ENCODE peak calls at places on chromosomes 3 and 15, in five cellular contexts. F is fibroblast of the aortic adventitia, N is epithelial cell of esophagus, H is astrocyte of the spinal cord, E is stomach. K is an unnamed sample.

GRCh38 chr3:174498638-174499037 is 360.5 kb upstream of the NAALADL2 start:
- DNase-seq in E (no peak), F (peak), N (peak), H (peak), K (peak)

GRCh38 chr3:76034652-76035051 is 249.3 kb upstream of the ZNF717 start:
- DNase-seq in E (no peak), F (no peak), N (no peak), H (no peak), K (no peak)

GRCh38 chr15:64232400-64232799 is 69.6 kb upstream of the PPIB start:
- DNase-seq in E (no peak), H (peak), F (peak), N (peak), K (peak)

GRCh38 chr15:75061272-75061671 is 37.9 kb downstream of the PPCDC start:
- DNase-seq in F (no peak), H (peak), E (no peak), N (no peak), K (no peak)

GRCh38 chr3:53978386-53978785 is 86.7 kb upstream of the SELENOK start:
- DNase-seq in E (no peak), H (no peak), N (no peak), F (no peak), K (no peak)

GRCh38 chr3:13023251-13024055 is 49.8 kb downstream of the IQSEC1 start:
- DNase-seq in E (no peak), H (no peak), F (peak), N (no peak), K (no peak)

GRCh38 chr3:11582123-11582968 is 61.4 kb downstream of the VGLL4 start:
- DNase-seq in E (peak), N (peak), F (peak), H (peak), K (peak)

GRCh38 chr3:72844436-72844999 is 3.7 kb downstream of the SHQ1 start:
- DNase-seq in H (no peak), F (peak), E (no peak), N (no peak), K (no peak)

GRCh38 chr3:106257172-106257571 is 388.4 kb upstream of the CBLB start:
- DNase-seq in E (no peak), H (no peak), F (no peak), N (no peak), K (no peak)

GRCh38 chr3:182183716-182184430 is 472.1 kb downstream of the SOX2 start:
- DNase-seq in H (peak), E (no peak), N (peak), F (no peak), K (peak)

GRCh38 chr3:146250449-146251382 is at the start of gene PLSCR4:
- DNase-seq in E (peak), H (peak), F (peak), N (peak), K (peak)

GRCh38 chr15:65645392-65645791 is 23.7 kb downstream of the SLC24A1 start:
- DNase-seq in E (no peak), N (no peak), H (no peak), F (no peak), K (no peak)

GRCh38 chr3:14869877-14870563 is 51.3 kb downstream of the FGD5 start:
- DNase-seq in E (no peak), N (no peak), F (peak), H (no peak), K (no peak)

GRCh38 chr3:3666664-3667063 is 132.6 kb upstream of the LRRN1 start:
- DNase-seq in N (no peak), H (no peak), F (no peak), E (no peak), K (peak)

GRCh38 chr3:173501941-173502489 is 104.5 kb downstream of the NLGN1 start:
- DNase-seq in N (peak), H (peak), F (peak), E (no peak), K (peak)

GRCh38 chr15:41417418-41417811 is 520 bp downstream of the RTF1 start:
- DNase-seq in F (peak), H (peak), E (no peak), N (peak), K (no peak)

GRCh38 chr3:158909870-158910269 is 108.0 kb downstream of the MFSD1 start:
- DNase-seq in N (peak), E (no peak), H (peak), F (no peak), K (no peak)

GRCh38 chr3:111541911-111542483 is at the start of gene CD96:
- DNase-seq in N (no peak), H (peak), F (no peak), E (peak), K (no peak)

GRCh38 chr3:111538111-111538510 is 3.9 kb upstream of the CD96 start:
- DNase-seq in F (no peak), H (no peak), E (no peak), N (no peak), K (no peak)

GRCh38 chr3:111539351-111540331 is 2.4 kb upstream of the CD96 start:
- DNase-seq in E (peak), N (peak), F (peak), H (peak), K (peak)

GRCh38 chr3:111538687-111539086 is 3.3 kb upstream of the CD96 start:
- DNase-seq in E (no peak), N (peak), H (peak), F (peak), K (peak)

DNA sequence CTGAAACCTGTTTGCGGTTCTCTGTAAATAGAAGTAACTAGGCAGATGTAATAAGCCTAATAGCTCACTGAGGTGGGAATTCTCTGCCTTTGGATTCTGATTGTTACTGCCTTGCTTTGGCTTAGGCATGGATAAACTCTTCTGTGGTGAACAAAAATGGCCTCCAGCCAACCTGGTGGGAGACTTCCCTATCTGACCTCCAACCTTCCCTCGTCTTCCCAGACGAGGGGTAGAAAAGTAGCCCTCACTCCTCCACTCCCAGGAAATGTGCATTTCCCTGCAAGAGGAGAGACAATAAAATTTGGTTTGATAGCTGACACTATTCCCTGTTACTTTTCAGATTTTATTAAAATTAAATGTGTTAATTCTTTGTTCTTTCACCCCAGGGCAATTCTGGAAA is 606 bp upstream of the CD96 start:
- DNase-seq in H (no peak), N (no peak), F (no peak), E (no peak), K (no peak)
- TF ChIP-seq CTCF in H (no peak), N (no peak), F (no peak), E (no peak), K (no peak)

DNA sequence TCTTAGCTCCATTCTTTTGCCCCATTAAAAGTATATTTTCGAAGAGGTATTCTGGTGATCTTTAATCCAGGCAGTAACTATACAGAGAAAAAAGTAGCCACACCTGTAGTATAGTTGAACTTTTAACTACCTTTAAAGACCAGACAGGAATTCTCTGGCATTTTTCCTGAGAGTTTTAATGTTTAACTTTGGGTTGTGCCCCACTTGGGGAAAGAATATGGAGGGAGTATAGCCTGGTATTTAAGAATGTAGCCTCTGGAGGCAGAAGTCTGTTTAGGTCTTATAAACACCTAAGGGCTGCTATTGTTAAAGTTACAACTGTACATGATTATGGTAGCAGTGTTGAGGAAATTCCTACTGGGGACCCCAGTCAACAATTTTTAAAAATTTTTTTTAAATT is 19.3 kb downstream of the C3orf85 start:
- DNase-seq in H (no peak), E (no peak), F (no peak), N (no peak), K (no peak)
- H3K4me3 ChIP-seq in H (no peak), E (no peak), F (no peak), N (no peak), K (no peak)

DNA sequence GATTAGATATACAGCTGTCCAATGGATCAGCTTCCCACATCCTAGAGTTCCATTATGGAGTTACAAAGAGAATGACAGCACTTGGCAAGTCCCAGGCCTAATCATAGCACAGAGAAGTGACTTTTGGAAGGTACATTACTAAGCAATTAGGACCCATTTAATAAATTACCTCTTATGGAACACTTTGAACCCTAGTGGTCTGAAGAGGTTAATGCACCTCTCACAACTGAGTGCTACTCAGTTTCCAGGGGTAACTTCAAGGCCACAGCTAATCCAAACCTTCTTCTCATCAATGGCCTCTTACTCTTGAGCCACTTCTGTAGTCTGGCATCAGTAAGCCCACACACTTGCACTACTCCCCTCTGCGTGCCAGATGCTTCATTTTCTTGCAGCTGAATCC is 34.9 kb upstream of the MEIS2 start:
- DNase-seq in E (no peak), N (peak), H (no peak), F (no peak), K (peak)
- TF ChIP-seq CTCF in E (no peak), N (peak), H (peak), F (peak), K (peak)

DNA sequence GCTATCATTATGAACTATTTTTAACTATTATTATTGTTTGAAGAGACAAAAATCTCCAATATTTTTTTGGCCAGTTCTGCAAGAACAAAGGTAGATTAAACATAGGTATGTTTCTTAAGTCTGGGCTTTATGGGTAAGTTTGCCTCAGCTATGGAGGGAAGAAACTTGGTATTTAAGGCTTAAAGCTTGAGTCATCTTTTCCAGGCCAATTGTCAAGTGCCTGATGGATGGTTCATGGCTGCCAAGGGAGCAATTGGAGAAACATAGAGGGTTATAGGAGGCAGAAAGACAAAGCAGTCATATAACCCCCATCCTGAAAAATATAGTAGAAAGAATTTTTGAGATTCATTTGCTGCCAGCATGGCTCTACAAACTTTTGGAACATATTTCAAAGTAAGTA is 7.2 kb upstream of the STAC start:
- DNase-seq in E (no peak), N (peak), H (peak), F (peak), K (peak)
- H3K4me3 ChIP-seq in E (no peak), N (no peak), H (no peak), F (no peak), K (no peak)

DNA sequence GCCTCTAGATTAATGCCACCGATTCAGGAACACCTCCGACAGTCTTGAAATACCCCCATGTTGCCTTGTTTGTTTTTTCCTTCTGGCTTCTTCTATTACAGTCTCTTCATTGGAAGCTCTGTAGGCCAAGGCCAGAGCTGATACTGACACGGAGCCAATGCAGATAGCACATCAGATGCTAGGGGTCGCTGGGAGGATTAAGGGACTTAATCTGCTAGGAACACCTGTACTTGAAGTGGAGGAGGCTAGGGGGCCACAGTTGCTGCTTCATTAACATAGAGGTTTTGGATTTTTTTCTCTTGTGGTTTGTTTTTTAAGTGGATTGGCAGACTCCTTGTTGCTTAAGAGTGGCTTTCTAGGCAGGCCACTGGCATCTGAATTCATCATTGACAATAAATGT is 49.6 kb downstream of the PARP14 start:
- DNase-seq in E (no peak), H (no peak), F (no peak), N (no peak), K (no peak)
- TF ChIP-seq CTCF in E (no peak), H (no peak), F (no peak), N (no peak), K (no peak)

DNA sequence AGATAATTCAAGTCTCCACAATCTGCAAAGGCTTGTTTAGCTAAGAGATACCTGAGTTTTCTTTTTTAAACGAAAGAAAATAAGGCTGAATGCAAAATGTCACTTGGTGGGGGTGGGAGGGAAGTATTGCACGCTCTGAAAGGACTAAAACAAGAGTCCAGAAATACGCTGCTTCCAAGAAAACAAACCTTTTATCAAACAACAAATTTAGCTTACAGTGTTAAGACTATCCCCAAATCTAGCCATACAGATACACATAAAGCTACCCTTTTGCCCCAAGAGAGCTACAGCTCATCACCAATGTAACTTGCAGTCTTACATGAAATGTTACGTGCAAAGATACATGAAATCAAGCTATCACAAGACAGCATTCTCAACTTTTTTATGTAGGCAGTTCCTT is 522.5 kb downstream of the FOXP1 start:
- DNase-seq in E (no peak), H (no peak), N (no peak), F (peak), K (no peak)
- H3K4me3 ChIP-seq in E (no peak), H (no peak), N (no peak), F (peak), K (no peak)

GRCh38 chr15:85540085-85540797 is 159.8 kb downstream of the AKAP13 start:
- DNase-seq in N (no peak), F (no peak), E (no peak), H (no peak), K (no peak)
- TF ChIP-seq CTCF in N (no peak), F (no peak), E (no peak), H (no peak), K (no peak)

GRCh38 chr3:52314495-52314894 is 1.6 kb upstream of the DNAH1 start:
- DNase-seq in E (no peak), H (no peak), N (no peak), F (peak), K (no peak)

GRCh38 chr3:52313774-52314188 is 2.3 kb upstream of the DNAH1 start:
- DNase-seq in N (no peak), H (peak), F (peak), E (no peak), K (peak)

GRCh38 chr3:52315006-52315405 is 1.1 kb upstream of the DNAH1 start:
- DNase-seq in E (no peak), H (no peak), N (no peak), F (no peak), K (no peak)

GRCh38 chr3:52311567-52312119 is 4.5 kb upstream of the DNAH1 start:
- DNase-seq in H (no peak), F (no peak), N (no peak), E (no peak), K (no peak)

DNA sequence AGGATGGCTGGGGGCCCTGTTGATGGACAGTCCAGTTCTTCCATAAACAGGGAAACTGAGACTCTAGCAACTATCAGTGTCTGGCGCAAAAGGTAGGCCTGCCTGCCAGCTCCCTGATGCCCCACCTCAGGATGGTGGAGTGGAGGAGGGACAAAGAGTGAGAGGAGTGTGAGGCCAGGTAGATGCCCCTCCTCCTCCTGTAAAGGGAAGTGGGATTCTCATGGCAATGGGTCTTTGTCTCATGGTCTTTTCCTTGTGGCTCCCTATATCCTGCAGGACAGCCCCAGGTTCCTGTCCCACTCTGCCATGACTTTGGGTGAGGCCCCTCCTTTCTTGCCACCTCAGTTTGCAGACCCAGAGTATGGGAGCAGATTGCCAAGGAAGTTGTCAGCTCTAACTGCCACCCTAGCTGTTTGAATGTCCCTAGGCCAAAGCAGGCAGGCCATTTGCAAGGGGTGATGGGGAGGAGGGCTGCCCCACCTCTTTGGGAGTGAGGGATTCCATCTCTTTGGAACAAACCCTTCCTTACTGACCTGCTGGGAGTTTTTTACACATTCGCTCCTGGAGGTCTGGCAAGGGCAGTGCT is 2.8 kb upstream of the DNAH1 start:
- DNase-seq in F (no peak), E (no peak), N (no peak), H (no peak), K (no peak)
- H3K4me3 ChIP-seq in F (no peak), E (no peak), N (no peak), H (no peak), K (no peak)

GRCh38 chr3:139311557-139311956 is 32.3 kb upstream of the MRPS22 start:
- DNase-seq in F (no peak), H (no peak), N (no peak), E (no peak), K (no peak)
- TF ChIP-seq CTCF in F (no peak), H (no peak), N (no peak), E (no peak), K (no peak)

GRCh38 chr15:42691770-42692169 is 45.2 kb downstream of the CDAN1 start:
- DNase-seq in N (no peak), H (no peak), E (no peak), F (no peak), K (no peak)
- H3K4me3 ChIP-seq in N (no peak), H (no peak), E (no peak), F (no peak), K (no peak)

K was measured in bronchial epithelial cell.